ENCODE peak calls at places on chromosomes 13 and 19, in ten cellular contexts. Y is HT1080, F is MV-4-11, V is glomerular endothelial cell, S is neural crest cell, D is NCI-H1105 treated with DMSO at 0.1 percent for 48 hours, J is body of pancreas, T is AG10803, W is H54, M is GOT3. K is an unnamed sample.

GRCh38 chr13:98265669-98266551 is 88.8 kb upstream of the RNF113B start:
- DNase-seq in Y (no peak), F (no peak), V (no peak), S (no peak), D (no peak), J (peak; percentile 68), T (peak; percentile 45), W (no peak), M (no peak), K (no peak)

GRCh38 chr19:12834418-12834943 is at the start of gene RTBDN:
- DNase-seq in Y (no peak), F (no peak), V (no peak), S (no peak), D (peak; percentile 55), J (no peak), T (no peak), W (no peak), M (no peak), K (no peak)

GRCh38 chr19:45424191-45425058 is 708 bp upstream of the ERCC1 start:
- DNase-seq in Y (peak; percentile 99), F (peak; percentile 93), V (peak; percentile 80), S (peak; percentile 33), D (peak; percentile 29), J (peak; percentile 57), T (peak; percentile 92), W (peak; percentile 59), M (peak; percentile 66), K (peak; percentile 96)

GRCh38 chr13:33582121-33582520 is 235.8 kb upstream of the RFC3 start:
- DNase-seq in Y (no peak), F (no peak), V (no peak), S (no peak), D (no peak), J (no peak), T (peak; percentile 12), W (no peak), M (no peak), K (no peak)

GRCh38 chr19:18776288-18776594 is 14.9 kb downstream of the COMP start:
- DNase-seq in Y (peak; percentile 67), F (no peak), V (no peak), S (no peak), D (no peak), J (no peak), T (peak; percentile 51), W (peak; percentile 79), M (no peak), K (no peak)

GRCh38 chr13:73608157-73608516 is 526.1 kb downstream of the KLF12 start:
- DNase-seq in Y (no peak), F (no peak), V (no peak), S (no peak), D (no peak), J (no peak), T (no peak), W (no peak), M (no peak), K (no peak)

GRCh38 chr19:47713046-47714021 is at the start of gene EHD2:
- DNase-seq in Y (peak; percentile 71), F (no peak), V (no peak), S (peak; percentile 32), D (peak; percentile 8), J (peak; percentile 71), T (peak; percentile 78), W (peak; percentile 56), M (peak; percentile 56), K (peak; percentile 69)

GRCh38 chr13:51502206-51502651 is 49.4 kb upstream of the INTS6 start:
- DNase-seq in Y (peak; percentile 36), F (peak; percentile 61), V (no peak), S (no peak), D (no peak), J (no peak), T (no peak), W (no peak), M (no peak), K (no peak)

GRCh38 chr19:17243854-17244617 is 1.7 kb downstream of the NR2F6 start:
- DNase-seq in Y (no peak), F (no peak), V (no peak), S (no peak), D (no peak), J (peak; percentile 63), T (peak; percentile 45), W (peak; percentile 76), M (no peak), K (peak; percentile 68)

GRCh38 chr13:42876810-42877550 is 95.6 kb downstream of the FAM216B start:
- DNase-seq in Y (peak; percentile 60), F (peak; percentile 23), V (no peak), S (no peak), D (no peak), J (no peak), T (peak; percentile 47), W (no peak), M (no peak), K (no peak)

GRCh38 chr19:48928164-48929005 is 5.1 kb upstream of the DHDH start:
- DNase-seq in Y (no peak), F (peak; percentile 10), V (no peak), S (no peak), D (no peak), J (no peak), T (no peak), W (no peak), M (no peak), K (no peak)

GRCh38 chr19:57830071-57830602 is at the start of gene ZNF587B:
- DNase-seq in Y (peak; percentile 32), F (peak; percentile 23), V (peak; percentile 68), S (peak; percentile 83), D (peak; percentile 7), J (peak; percentile 59), T (no peak), W (no peak), M (no peak), K (no peak)

GRCh38 chr13:24619302-24619701 is 60.9 kb upstream of the ATP12A start:
- DNase-seq in Y (no peak), F (peak; percentile 78), V (no peak), S (no peak), D (no peak), J (no peak), T (no peak), W (no peak), M (no peak), K (no peak)

GRCh38 chr13:107242138-107242537 is 674.2 kb upstream of the ARGLU1 start:
- DNase-seq in Y (no peak), F (no peak), V (no peak), S (no peak), D (no peak), J (no peak), T (no peak), W (no peak), M (no peak), K (no peak)

GRCh38 chr19:3389876-3390361 is 23.5 kb downstream of the NFIC start:
- DNase-seq in Y (no peak), F (no peak), V (no peak), S (no peak), D (peak; percentile 90), J (peak; percentile 60), T (peak; percentile 77), W (no peak), M (no peak), K (no peak)

GRCh38 chr19:48329167-48329891 is 4.0 kb downstream of the EMP3 start:
- DNase-seq in Y (peak; percentile 32), F (peak; percentile 76), V (no peak), S (no peak), D (no peak), J (no peak), T (peak; percentile 38), W (peak; percentile 46), M (no peak), K (no peak)

GRCh38 chr19:17333611-17334413 is 843 bp downstream of the ANO8 start:
- DNase-seq in Y (peak; percentile 86), F (peak; percentile 97), V (no peak), S (no peak), D (no peak), J (no peak), T (peak; percentile 81), W (peak; percentile 95), M (no peak), K (peak; percentile 38)

GRCh38 chr13:73220966-73221720 is 162.3 kb downstream of the KLF5 start:
- DNase-seq in Y (peak; percentile 30), F (peak; percentile 73), V (no peak), S (no peak), D (no peak), J (no peak), T (no peak), W (no peak), M (no peak), K (no peak)

GRCh38 chr19:1501200-1501595 is 10.2 kb downstream of the REEP6 start:
- DNase-seq in Y (no peak), F (no peak), V (no peak), S (no peak), D (no peak), J (no peak), T (no peak), W (no peak), M (no peak), K (no peak)

GRCh38 chr19:4671182-4671851 is 1.2 kb upstream of the MYDGF start:
- DNase-seq in Y (no peak), F (no peak), V (no peak), S (no peak), D (no peak), J (no peak), T (no peak), W (no peak), M (no peak), K (no peak)

GRCh38 chr19:3359850-3360493 is 6.4 kb upstream of the NFIC start:
- DNase-seq in Y (no peak), F (no peak), V (no peak), S (no peak), D (peak; percentile 20), J (no peak), T (no peak), W (no peak), M (no peak), K (no peak)

GRCh38 chr13:99371956-99372355 is 64.8 kb upstream of the GPR183 start:
- DNase-seq in Y (no peak), F (peak; percentile 71), V (no peak), S (no peak), D (no peak), J (no peak), T (no peak), W (no peak), M (no peak), K (no peak)

GRCh38 chr19:1001538-1002166 is 1.4 kb downstream of the GRIN3B start:
- DNase-seq in Y (peak; percentile 24), F (peak; percentile 19), V (no peak), S (peak; percentile 73), D (no peak), J (peak; percentile 62), T (no peak), W (peak; percentile 85), M (no peak), K (no peak)

GRCh38 chr13:21061077-21061945 is at the start of gene LATS2:
- DNase-seq in Y (peak; percentile 95), F (peak; percentile 80), V (no peak), S (peak; percentile 88), D (peak; percentile 16), J (peak; percentile 94), T (peak; percentile 96), W (peak; percentile 79), M (peak; percentile 65), K (peak; percentile 89)

GRCh38 chr19:38551450-38551813 is 66.3 kb downstream of the MAP4K1 start:
- DNase-seq in Y (no peak), F (no peak), V (no peak), S (no peak), D (no peak), J (no peak), T (no peak), W (no peak), M (no peak), K (no peak)

GRCh38 chr13:21033866-21034601 is 27.4 kb downstream of the LATS2 start:
- DNase-seq in Y (peak; percentile 66), F (no peak), V (no peak), S (no peak), D (no peak), J (peak; percentile 61), T (peak; percentile 75), W (peak; percentile 15), M (no peak), K (no peak)

GRCh38 chr13:71813187-71813586 is 53.8 kb downstream of the DACH1 start:
- DNase-seq in Y (peak; percentile 5), F (no peak), V (no peak), S (no peak), D (no peak), J (no peak), T (no peak), W (no peak), M (no peak), K (no peak)